ENCODE peak calls at places on chromosome 3, in five cellular contexts. E is HepG2, B is GM12878, C is H1, H is NT2/D1. Y is an unnamed sample.
A peak's percentile ranks its signal among the peaks of the same experiment; 100 is the strongest.

GRCh38 chr3:133962879-133963278 is 66.8 kb downstream of the SLCO2A1 start:
- DNase-seq in C (no peak), E (no peak), H (no peak), B (no peak), Y (no peak)

GRCh38 chr3:82133070-82133606 is 371.7 kb upstream of the GBE1 start:
- DNase-seq in B (peak; percentile 17), C (peak; percentile 64), E (peak; percentile 42), H (peak; percentile 30), Y (peak; percentile 64)

GRCh38 chr3:108091498-108092259 is 848 bp upstream of the CD47 start:
- DNase-seq in E (no peak), C (peak; percentile 67), B (no peak), H (no peak), Y (no peak)

GRCh38 chr3:78823859-78824258 is 943.9 kb downstream of the ROBO1 start:
- DNase-seq in C (no peak), E (peak; percentile 37), H (no peak), B (no peak), Y (no peak)

GRCh38 chr3:44439499-44440295 is 37.8 kb downstream of the ZNF445 start:
- DNase-seq in C (no peak), E (peak; percentile 97), H (no peak), B (peak; percentile 88), Y (no peak)

GRCh38 chr3:10804183-10804648 is 11.8 kb upstream of the SLC6A11 start:
- DNase-seq in B (no peak), C (no peak), E (no peak), H (no peak), Y (no peak)

GRCh38 chr3:21718161-21718765 is 32.7 kb downstream of the ZNF385D start:
- DNase-seq in B (no peak), C (no peak), E (no peak), H (no peak), Y (no peak)

GRCh38 chr3:162034368-162034767 is 537.8 kb downstream of the OTOL1 start:
- DNase-seq in H (no peak), E (no peak), C (no peak), B (no peak), Y (no peak)

GRCh38 chr3:158220575-158220974 is 110.7 kb downstream of the RSRC1 start:
- DNase-seq in B (no peak), H (no peak), C (no peak), E (no peak), Y (no peak)

GRCh38 chr3:19808834-19809233 is 125.2 kb downstream of the EFHB start:
- DNase-seq in E (no peak), B (no peak), C (no peak), H (no peak), Y (no peak)

GRCh38 chr3:62587169-62587568 is 213.8 kb upstream of the FEZF2 start:
- DNase-seq in E (no peak), C (no peak), B (no peak), H (no peak), Y (no peak)

GRCh38 chr3:56928379-56929068 is 126.8 kb upstream of the ARHGEF3 start:
- DNase-seq in E (peak; percentile 25), B (no peak), H (peak; percentile 23), C (no peak), Y (no peak)

GRCh38 chr3:109887293-109887692 is 549.9 kb upstream of the DPPA4 start:
- DNase-seq in B (no peak), E (no peak), C (no peak), H (no peak), Y (no peak)

GRCh38 chr3:60217156-60217911 is 1033.9 kb downstream of the FHIT start:
- DNase-seq in C (no peak), B (no peak), H (no peak), E (no peak), Y (no peak)

GRCh38 chr3:195692781-195693427 is 27.9 kb upstream of the MUC20 start:
- DNase-seq in E (no peak), H (no peak), B (no peak), C (no peak), Y (no peak)

GRCh38 chr3:178518660-178519396 is 17.4 kb upstream of the KCNMB2 start:
- DNase-seq in H (no peak), C (no peak), E (no peak), B (peak; percentile 95), Y (no peak)

GRCh38 chr3:31534036-31534435 is 1.3 kb downstream of the STT3B start:
- DNase-seq in C (no peak), H (no peak), E (peak; percentile 43), B (peak; percentile 25), Y (peak; percentile 16)

GRCh38 chr3:54776601-54777000 is 151.3 kb downstream of the LRTM1 start:
- DNase-seq in E (no peak), B (no peak), H (no peak), C (peak; percentile 13), Y (no peak)

GRCh38 chr3:39260957-39261356 is 18.9 kb downstream of the CX3CR1 start:
- DNase-seq in H (no peak), B (peak; percentile 27), E (peak; percentile 19), C (no peak), Y (peak; percentile 73)

GRCh38 chr3:62875103-62876002 is at the start of gene CADPS:
- DNase-seq in B (no peak), C (peak; percentile 71), E (no peak), H (no peak), Y (no peak)

GRCh38 chr3:10285307-10285706 is 7.4 kb downstream of the GHRL start:
- DNase-seq in C (no peak), E (no peak), H (no peak), B (no peak), Y (no peak)

GRCh38 chr3:149020839-149021252 is 29.5 kb downstream of the GYG1 start:
- DNase-seq in H (peak; percentile 18), C (no peak), B (no peak), E (no peak), Y (no peak)

GRCh38 chr3:13470894-13471574 is 9.1 kb upstream of the HDAC11 start:
- DNase-seq in B (no peak), C (no peak), H (no peak), E (peak; percentile 96), Y (no peak)

GRCh38 chr3:174329321-174329720 is 529.8 kb upstream of the NAALADL2 start:
- DNase-seq in E (no peak), C (no peak), H (no peak), B (no peak), Y (no peak)

GRCh38 chr3:12557472-12558105 is 702 bp downstream of the MKRN2 start:
- DNase-seq in C (no peak), E (peak; percentile 49), H (no peak), B (no peak), Y (no peak)

GRCh38 chr3:33831053-33831452 is 32.6 kb downstream of the PDCD6IP start:
- DNase-seq in H (no peak), B (no peak), C (no peak), E (no peak), Y (no peak)

GRCh38 chr3:161266731-161267150 is 45.6 kb downstream of the NMD3 start:
- DNase-seq in H (no peak), E (peak; percentile 43), B (no peak), C (no peak), Y (no peak)

GRCh38 chr3:170154569-170155143 is 26.9 kb downstream of the PHC3 start:
- DNase-seq in H (no peak), C (no peak), E (no peak), B (peak; percentile 56), Y (no peak)

GRCh38 chr3:126119008-126119675 is 35.2 kb upstream of the SLC41A3 start:
- DNase-seq in B (no peak), C (peak; percentile 20), H (no peak), E (no peak), Y (no peak)

GRCh38 chr3:119542168-119542767 is 17.1 kb downstream of the CD80 start:
- DNase-seq in C (no peak), B (no peak), H (no peak), E (no peak), Y (no peak)

GRCh38 chr3:115071122-115071521 is 76.0 kb downstream of the ZBTB20 start:
- DNase-seq in C (no peak), B (no peak), H (no peak), E (no peak), Y (no peak)

DNA sequence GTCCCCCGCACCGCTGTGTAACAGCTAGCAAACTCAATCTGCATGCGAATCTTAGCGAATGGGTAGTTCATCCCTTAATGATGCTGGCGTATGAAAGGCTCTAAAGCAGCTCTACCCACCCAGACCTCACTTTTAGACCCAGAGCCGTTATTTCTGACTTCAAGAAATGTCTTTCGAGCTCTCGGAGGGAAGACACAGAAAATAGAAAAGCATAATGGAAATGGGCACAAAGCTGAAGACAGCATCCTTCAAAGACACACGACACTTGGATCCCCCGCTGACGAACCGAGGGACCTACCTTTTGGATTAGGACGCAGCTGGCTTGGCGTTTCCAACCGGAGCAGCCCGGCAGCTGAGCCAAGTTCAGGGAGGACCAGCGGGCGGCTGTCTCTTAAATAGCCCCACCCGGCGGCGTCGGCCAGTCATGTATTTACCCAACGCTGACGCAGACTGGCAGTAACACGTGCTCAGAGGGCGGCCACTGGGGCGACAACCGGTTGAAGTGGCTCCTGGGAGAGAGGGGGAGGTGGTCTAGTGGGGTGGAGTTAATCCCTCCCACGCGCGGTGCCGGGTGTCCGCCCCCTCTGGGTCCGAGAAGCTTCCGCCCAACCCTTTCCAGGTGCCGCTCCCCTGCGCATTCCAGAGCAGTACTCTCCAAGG is 1.5 kb downstream of the CCK start:
- DNase-seq in C (peak; percentile 60), E (no peak), H (no peak), B (no peak), Y (no peak)
- TF ChIP-seq SUZ12 in C (no peak), E (no peak), H (no peak), B (no peak), Y (no peak)

GRCh38 chr3:127135241-127136023 is 57.5 kb upstream of the PRR23E start:
- DNase-seq in E (no peak), C (no peak), B (no peak), H (no peak), Y (peak; percentile 35)
- TF ChIP-seq SUZ12 in E (no peak), C (peak; percentile 33), B (no peak), H (no peak), Y (no peak)

DNA sequence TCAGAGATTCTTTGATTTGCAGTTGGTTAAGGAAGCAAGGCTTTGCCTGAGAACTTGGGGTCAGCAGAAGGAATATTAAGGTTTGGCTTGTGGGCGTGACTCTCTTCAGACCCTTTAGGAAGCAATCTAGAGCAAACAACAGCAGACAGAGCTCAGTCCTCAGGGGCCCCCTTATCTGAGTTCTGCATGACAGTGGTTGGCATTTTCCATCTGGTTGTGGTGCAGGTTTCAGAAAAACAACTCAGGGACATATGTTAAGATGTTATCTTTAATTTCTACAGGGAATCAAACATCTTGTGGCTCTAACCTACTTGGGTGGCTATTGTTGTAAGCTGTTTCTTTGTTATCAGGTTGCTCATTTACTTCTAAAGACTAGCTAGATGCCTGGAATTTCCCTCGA is 141.4 kb downstream of the VPS8 start:
- DNase-seq in H (peak; percentile 54), E (no peak), B (no peak), C (no peak), Y (no peak)
- TF ChIP-seq SUZ12 in H (no peak), E (no peak), B (no peak), C (no peak), Y (no peak)

GRCh38 chr3:2961576-2961975 is 148.6 kb downstream of the IL5RA start:
- DNase-seq in C (no peak), B (no peak), E (no peak), H (no peak), Y (no peak)

GRCh38 chr3:2957115-2957514 is 153.1 kb downstream of the IL5RA start:
- DNase-seq in C (no peak), B (no peak), H (no peak), E (no peak), Y (no peak)

DNA sequence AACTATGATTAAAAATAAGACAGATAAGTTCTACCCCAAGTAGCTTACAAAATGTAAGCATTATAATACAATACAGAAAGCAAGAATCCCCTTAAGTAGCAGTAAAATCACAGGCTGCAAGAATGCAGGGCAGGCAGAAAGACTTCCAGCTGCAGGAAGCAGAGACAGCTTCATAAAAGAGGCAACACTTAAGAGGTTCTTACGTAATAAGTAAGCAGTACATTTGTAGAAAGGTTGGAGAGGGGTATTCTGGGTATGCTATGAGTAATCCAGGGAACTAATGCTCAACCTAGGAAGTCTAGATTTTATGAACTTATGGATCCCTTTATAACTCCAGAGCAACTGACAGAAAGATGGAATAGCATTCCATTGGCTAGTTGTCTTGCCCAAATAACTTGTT is 151.6 kb downstream of the IL5RA start:
- DNase-seq in H (no peak), C (no peak), B (no peak), E (no peak), Y (no peak)
- TF ChIP-seq SUZ12 in H (no peak), C (no peak), B (no peak), E (no peak), Y (no peak)

Y was measured in HEK293T.